ENCODE peak calls at places on chromosome 2, in eight cellular contexts. N is endothelial cell, V is psoas muscle, A is NCI-H774, I is T-helper 1 cell, B is D341Med, M is EH, Y is left lung. W is an unnamed sample.

GRCh38 chr2:43412121-43412753 is 183.6 kb downstream of the THADA start:
- DNase-seq in N (no peak), V (no peak), A (no peak), I (no peak), B (no peak), M (peak; percentile 58), Y (no peak), W (peak; percentile 35)

GRCh38 chr2:313991-314390 is 26.1 kb upstream of the ALKAL2 start:
- DNase-seq in N (no peak), V (no peak), A (no peak), I (no peak), B (no peak), M (no peak), Y (no peak), W (no peak)

GRCh38 chr2:161243873-161244272 is 64.4 kb upstream of the PSMD14 start:
- DNase-seq in N (peak; percentile 15), V (no peak), A (no peak), I (no peak), B (no peak), M (no peak), Y (no peak), W (no peak)

GRCh38 chr2:191501390-191502168 is 176.4 kb upstream of the NABP1 start:
- DNase-seq in N (no peak), V (no peak), A (no peak), I (no peak), B (no peak), M (peak; percentile 71), Y (no peak), W (peak; percentile 51)

GRCh38 chr2:86274918-86275275 is 62.5 kb downstream of the REEP1 start:
- DNase-seq in N (no peak), V (no peak), A (no peak), I (no peak), B (peak; percentile 48), M (peak; percentile 26), Y (no peak), W (peak; percentile 4)

GRCh38 chr2:62293490-62294212 is 97.7 kb downstream of the B3GNT2 start:
- DNase-seq in N (peak; percentile 39), V (peak; percentile 68), A (peak; percentile 23), I (no peak), B (no peak), M (no peak), Y (peak; percentile 85), W (peak; percentile 91)

GRCh38 chr2:36389081-36389480 is 33.5 kb downstream of the CRIM1 start:
- DNase-seq in N (no peak), V (no peak), A (no peak), I (no peak), B (no peak), M (peak; percentile 75), Y (no peak), W (no peak)

GRCh38 chr2:100731535-100731981 is 88.4 kb upstream of the NPAS2 start:
- DNase-seq in N (no peak), V (no peak), A (no peak), I (no peak), B (no peak), M (peak; percentile 73), Y (no peak), W (peak; percentile 80)

GRCh38 chr2:127655209-127656073 is 9.5 kb downstream of the GPR17 start:
- DNase-seq in N (no peak), V (peak; percentile 46), A (no peak), I (no peak), B (no peak), M (no peak), Y (no peak), W (no peak)

GRCh38 chr2:157789933-157790511 is 86.1 kb downstream of the ACVR1 start:
- DNase-seq in N (no peak), V (peak; percentile 85), A (peak; percentile 34), I (no peak), B (no peak), M (no peak), Y (no peak), W (no peak)

GRCh38 chr2:43139996-43140621 is 86.3 kb downstream of the ZFP36L2 start:
- DNase-seq in N (no peak), V (no peak), A (no peak), I (no peak), B (no peak), M (peak; percentile 34), Y (peak; percentile 33), W (no peak)

GRCh38 chr2:101428413-101429176 is 41.3 kb upstream of the CREG2 start:
- DNase-seq in N (no peak), V (no peak), A (no peak), I (no peak), B (no peak), M (no peak), Y (no peak), W (no peak)

GRCh38 chr2:5690718-5691658 is 1.2 kb upstream of the SOX11 start:
- DNase-seq in N (peak; percentile 76), V (no peak), A (no peak), I (no peak), B (peak; percentile 80), M (peak; percentile 75), Y (no peak), W (no peak)

GRCh38 chr2:217876253-217876570 is 126.6 kb downstream of the TNS1 start:
- DNase-seq in N (no peak), V (no peak), A (no peak), I (no peak), B (no peak), M (no peak), Y (no peak), W (no peak)

GRCh38 chr2:235966932-235967331 is 201.3 kb downstream of the GBX2 start:
- DNase-seq in N (no peak), V (no peak), A (no peak), I (no peak), B (no peak), M (no peak), Y (no peak), W (no peak)

GRCh38 chr2:64491426-64491825 is 32.7 kb upstream of the AFTPH start:
- DNase-seq in N (no peak), V (no peak), A (no peak), I (no peak), B (no peak), M (peak; percentile 69), Y (no peak), W (peak; percentile 26)